ENCODE peak calls at places on chromosomes 11 and 22, in ten cellular contexts. F is choroid plexus epithelial cell, Z is fibroblast of lung, Q is AG10803, H is neural progenitor cell, L is upper lobe of left lung, V is HFFc6, W is colonic mucosa, D is AG04450, O is endothelial cell of umbilical vein. M is an unnamed sample.

GRCh38 chr11:70525006-70525405 is 126.7 kb downstream of the CTTN start:
- DNase-seq in F (no peak), Z (no peak), Q (no peak), H (no peak), L (no peak), V (no peak), W (no peak), D (no peak), O (no peak), M (no peak)

GRCh38 chr11:116558504-116559252 is 214.1 kb downstream of the BUD13 start:
- DNase-seq in F (no peak), Z (peak; percentile 66), Q (peak; percentile 68), H (no peak), L (no peak), V (peak; percentile 49), W (no peak), D (no peak), O (peak; percentile 81), M (peak; percentile 13)

GRCh38 chr11:65471410-65471762 is 27.5 kb upstream of the MALAT1 start:
- DNase-seq in F (peak; percentile 87), Z (peak; percentile 74), Q (peak; percentile 84), H (peak; percentile 69), L (no peak), V (peak; percentile 74), W (peak; percentile 76), D (no peak), O (peak; percentile 83), M (peak; percentile 61)

GRCh38 chr22:40194656-40195055 is 16.9 kb downstream of the TNRC6B start:
- DNase-seq in F (no peak), Z (no peak), Q (no peak), H (no peak), L (no peak), V (no peak), W (no peak), D (no peak), O (no peak), M (no peak)

GRCh38 chr11:113695207-113695606 is 10.9 kb downstream of the TMPRSS5 start:
- DNase-seq in F (no peak), Z (no peak), Q (no peak), H (no peak), L (no peak), V (no peak), W (no peak), D (no peak), O (no peak), M (no peak)

GRCh38 chr22:25060522-25061071 is 108.1 kb downstream of the KIAA1671 start:
- DNase-seq in F (peak; percentile 27), Z (no peak), Q (no peak), H (no peak), L (no peak), V (no peak), W (no peak), D (no peak), O (no peak), M (no peak)

GRCh38 chr11:1153105-1153950 is 4.4 kb upstream of the MUC5AC start:
- DNase-seq in F (no peak), Z (no peak), Q (no peak), H (no peak), L (peak; percentile 82), V (no peak), W (peak; percentile 15), D (no peak), O (no peak), M (peak; percentile 19)

GRCh38 chr22:26477341-26477731 is 6.2 kb downstream of the HPS4 start:
- DNase-seq in F (peak; percentile 24), Z (no peak), Q (no peak), H (no peak), L (no peak), V (no peak), W (no peak), D (no peak), O (no peak), M (no peak)

GRCh38 chr22:19290400-19291217 is 910 bp downstream of the CLTCL1 start:
- DNase-seq in F (no peak), Z (no peak), Q (no peak), H (no peak), L (peak; percentile 84), V (no peak), W (no peak), D (no peak), O (no peak), M (peak; percentile 27)

GRCh38 chr22:36472689-36473088 is 8.8 kb downstream of the TXN2 start:
- DNase-seq in F (no peak), Z (no peak), Q (no peak), H (no peak), L (no peak), V (no peak), W (no peak), D (no peak), O (no peak), M (no peak)

GRCh38 chr11:10268746-10269487 is 25.1 kb downstream of the SBF2 start:
- DNase-seq in F (no peak), Z (peak; percentile 27), Q (no peak), H (no peak), L (no peak), V (peak; percentile 45), W (no peak), D (no peak), O (no peak), M (no peak)

GRCh38 chr11:64603411-64604110 is 12.5 kb downstream of the SLC22A12 start:
- DNase-seq in F (no peak), Z (no peak), Q (no peak), H (no peak), L (no peak), V (no peak), W (no peak), D (no peak), O (no peak), M (no peak)

GRCh38 chr11:61418136-61418535 is 11.6 kb downstream of the CPSF7 start:
- DNase-seq in F (no peak), Z (no peak), Q (no peak), H (no peak), L (no peak), V (no peak), W (no peak), D (no peak), O (no peak), M (no peak)

DNA sequence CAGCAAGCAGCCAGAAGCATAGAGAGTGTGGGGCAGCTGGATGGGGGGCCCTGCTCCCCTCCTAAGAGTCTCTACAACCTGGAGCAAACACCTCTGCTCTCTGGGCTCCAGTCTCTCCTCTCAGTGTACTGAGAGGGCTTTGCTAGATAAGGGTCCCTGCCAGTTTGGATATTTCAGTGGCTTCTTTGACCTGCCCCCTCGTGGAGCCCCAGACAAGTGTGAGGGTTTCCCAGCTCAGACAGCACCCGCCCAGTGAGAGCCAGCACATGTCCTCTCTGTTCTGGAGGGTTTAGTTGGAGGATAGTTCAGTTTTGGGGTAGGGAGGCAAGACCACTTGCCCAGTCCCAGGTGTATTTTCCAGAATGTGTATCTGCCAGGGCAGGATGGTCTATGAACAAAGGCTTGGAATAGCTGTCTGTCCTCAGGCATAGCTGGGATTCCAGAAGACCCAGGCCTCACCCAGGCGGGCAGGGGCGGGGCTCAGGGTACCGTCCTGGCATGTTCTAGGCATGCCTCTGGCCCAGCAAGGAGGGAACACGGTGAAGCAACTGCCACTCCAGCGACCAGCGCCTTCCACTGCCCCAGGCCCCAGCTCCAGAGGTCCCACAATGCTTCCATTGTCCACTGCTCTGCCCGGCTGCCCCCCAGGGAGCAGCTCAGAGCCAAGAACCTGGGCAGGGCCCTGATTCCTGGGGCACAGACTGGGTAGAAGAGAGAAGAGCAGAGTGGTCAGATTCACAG is 7.5 kb upstream of the MICALL1 start:
- DNase-seq in F (no peak), Z (peak; percentile 59), Q (peak; percentile 18), H (no peak), L (peak; percentile 83), V (no peak), W (no peak), D (no peak), O (no peak), M (peak; percentile 22)
- TF ChIP-seq CTCF in F (no peak), Z (no peak), Q (no peak), H (no peak), L (no peak), V (no peak), W (no peak), D (no peak), O (no peak), M (no peak)

DNA sequence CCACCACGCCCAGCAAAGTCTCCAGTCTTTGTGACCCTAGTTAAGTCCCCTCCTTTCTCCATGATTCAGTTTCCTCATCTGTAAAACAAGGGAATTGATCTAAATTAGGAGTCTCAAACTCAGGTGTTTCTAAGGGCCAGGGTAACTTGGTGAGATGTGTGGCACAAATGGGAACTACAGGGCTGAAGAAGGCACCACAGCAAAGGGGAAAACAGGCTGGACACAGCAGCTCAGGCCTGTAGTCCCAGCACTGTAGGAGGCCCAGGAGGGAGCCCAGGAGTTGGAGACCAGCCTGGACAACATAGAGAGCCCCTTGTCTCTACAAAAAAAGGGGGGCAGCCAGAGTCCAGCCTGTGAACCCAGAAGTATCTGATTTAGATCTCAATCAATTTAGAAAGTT is 15.6 kb upstream of the PATZ1 start:
- DNase-seq in F (no peak), Z (no peak), Q (no peak), H (no peak), L (no peak), V (no peak), W (no peak), D (no peak), O (no peak), M (no peak)
- TF ChIP-seq CTCF in F (no peak), Z (no peak), Q (no peak), H (no peak), L (no peak), V (no peak), W (no peak), D (no peak), O (no peak), M (no peak)

DNA sequence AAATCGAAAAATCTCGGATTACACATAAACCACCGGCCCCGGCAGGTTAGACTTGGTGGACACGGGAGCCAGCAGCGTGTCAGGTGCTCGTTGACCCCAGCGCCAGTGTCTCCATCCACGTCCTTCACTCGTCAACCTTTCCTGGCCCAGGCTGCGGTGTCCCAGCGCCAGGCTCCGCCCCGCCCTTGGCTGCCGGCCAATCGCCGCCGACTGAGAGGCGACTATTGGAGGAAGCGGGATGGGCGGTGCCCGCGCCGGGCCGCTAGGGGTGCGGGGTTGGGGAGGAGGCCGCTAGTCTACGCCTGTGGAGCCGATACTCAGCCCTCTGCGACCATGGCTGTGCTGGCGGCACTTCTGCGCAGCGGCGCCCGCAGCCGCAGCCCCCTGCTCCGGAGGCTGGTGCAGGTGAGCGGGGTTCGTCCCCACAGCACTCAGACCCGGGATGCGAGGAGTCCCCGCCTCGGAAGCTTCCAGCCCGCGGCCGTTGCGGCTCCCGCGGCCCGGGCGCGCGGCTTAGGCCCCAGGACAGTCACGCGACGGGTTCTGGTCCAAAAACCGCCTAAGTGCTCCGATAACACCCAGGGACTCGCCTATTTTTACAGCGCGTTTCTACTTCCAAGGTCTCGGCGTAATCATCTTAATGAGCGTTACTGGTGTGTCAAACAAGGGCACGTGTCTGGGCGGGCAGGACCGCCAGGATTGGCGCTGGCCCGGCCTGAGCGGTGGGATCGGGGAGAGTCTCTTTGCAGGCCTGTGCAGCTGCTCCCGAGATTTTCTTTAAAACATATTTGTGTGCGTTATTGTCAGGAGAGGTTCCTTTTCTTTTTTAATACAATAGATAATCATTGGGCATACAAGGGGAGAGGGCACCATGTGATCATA is at the start of gene ACAT1:
- DNase-seq in F (peak; percentile 91), Z (peak; percentile 85), Q (peak; percentile 85), H (peak; percentile 95), L (peak; percentile 100), V (peak; percentile 85), W (peak; percentile 100), D (peak; percentile 55), O (peak; percentile 92), M (peak; percentile 88)
- TF ChIP-seq CTCF in F (peak; percentile 22), Z (no peak), Q (peak; percentile 25), H (peak; percentile 36), L (peak; percentile 84), V (peak; percentile 71), W (peak; percentile 26), D (peak; percentile 22), O (peak; percentile 38), M (peak; percentile 20)

GRCh38 chr11:124586247-124586860 is 16.6 kb downstream of the OR8A1 start:
- DNase-seq in F (peak; percentile 86), Z (peak; percentile 32), Q (peak; percentile 61), H (peak; percentile 76), L (no peak), V (peak; percentile 58), W (peak; percentile 58), D (peak; percentile 23), O (peak; percentile 59), M (peak; percentile 72)
- TF ChIP-seq CTCF in F (peak; percentile 84), Z (peak; percentile 66), Q (peak; percentile 77), H (peak; percentile 73), L (peak; percentile 57), V (peak; percentile 82), W (peak; percentile 53), D (peak; percentile 74), O (peak; percentile 57), M (peak; percentile 71)